ENCODE peak calls at places on chromosome X, in eight cellular contexts. One of them, this sample, is unnamed.
A peak's percentile ranks its signal among the peaks of the same experiment; 100 is the strongest.

GRCh38 chrX:138708268-138708667 is 3.2 kb downstream of the FGF13 start:
- DNase-seq in COR-L47: no peak
- DNase-seq in left ventricle myocardium inferior: no peak
- DNase-seq in NCI-H1694: no peak
- DNase-seq in memory B cell: no peak
- DNase-seq in NCI-H510A treated with DMSO at 0.1 percent for 48 hours: no peak
- DNase-seq in fibroblast of mammary gland: no peak
- DNase-seq in NCI-H1092: no peak
- DNase-seq in this sample: no peak

GRCh38 chrX:138866643-138867042 is 155.1 kb upstream of the FGF13 start:
- DNase-seq in COR-L47: no peak
- DNase-seq in left ventricle myocardium inferior: no peak
- DNase-seq in NCI-H1694: no peak
- DNase-seq in memory B cell: no peak
- DNase-seq in NCI-H510A treated with DMSO at 0.1 percent for 48 hours: no peak
- DNase-seq in fibroblast of mammary gland: no peak
- DNase-seq in NCI-H1092: no peak
- DNase-seq in this sample: no peak

GRCh38 chrX:153645151-153645550 is 1.9 kb upstream of the DUSP9 start:
- DNase-seq in COR-L47: no peak
- DNase-seq in left ventricle myocardium inferior: no peak
- DNase-seq in NCI-H1694: no peak
- DNase-seq in memory B cell: no peak
- DNase-seq in NCI-H510A treated with DMSO at 0.1 percent for 48 hours: no peak
- DNase-seq in fibroblast of mammary gland: no peak
- DNase-seq in NCI-H1092: no peak
- DNase-seq in this sample: no peak

GRCh38 chrX:9356846-9357245 is 108.0 kb upstream of the TBL1X start:
- DNase-seq in COR-L47: no peak
- DNase-seq in left ventricle myocardium inferior: no peak
- DNase-seq in NCI-H1694: no peak
- DNase-seq in memory B cell: no peak
- DNase-seq in NCI-H510A treated with DMSO at 0.1 percent for 48 hours: no peak
- DNase-seq in fibroblast of mammary gland: peak; percentile 58
- DNase-seq in NCI-H1092: no peak
- DNase-seq in this sample: no peak

GRCh38 chrX:154020500-154021115 is 906 bp upstream of the IRAK1 start:
- DNase-seq in COR-L47: no peak
- DNase-seq in left ventricle myocardium inferior: no peak
- DNase-seq in NCI-H1694: no peak
- DNase-seq in memory B cell: no peak
- DNase-seq in NCI-H510A treated with DMSO at 0.1 percent for 48 hours: peak; percentile 4
- DNase-seq in fibroblast of mammary gland: no peak
- DNase-seq in NCI-H1092: no peak
- DNase-seq in this sample: no peak

GRCh38 chrX:49960061-49960460 is 37.7 kb downstream of the CLCN5 start:
- DNase-seq in COR-L47: no peak
- DNase-seq in left ventricle myocardium inferior: no peak
- DNase-seq in NCI-H1694: no peak
- DNase-seq in memory B cell: no peak
- DNase-seq in NCI-H510A treated with DMSO at 0.1 percent for 48 hours: no peak
- DNase-seq in fibroblast of mammary gland: no peak
- DNase-seq in NCI-H1092: no peak
- DNase-seq in this sample: no peak

GRCh38 chrX:69759921-69760625 is 144.2 kb downstream of the EDA start:
- DNase-seq in COR-L47: no peak
- DNase-seq in left ventricle myocardium inferior: no peak
- DNase-seq in NCI-H1694: no peak
- DNase-seq in memory B cell: no peak
- DNase-seq in NCI-H510A treated with DMSO at 0.1 percent for 48 hours: no peak
- DNase-seq in fibroblast of mammary gland: no peak
- DNase-seq in NCI-H1092: no peak
- DNase-seq in this sample: no peak

GRCh38 chrX:63128509-63128908 is 222.6 kb downstream of the SPIN4 start:
- DNase-seq in COR-L47: no peak
- DNase-seq in left ventricle myocardium inferior: no peak
- DNase-seq in NCI-H1694: no peak
- DNase-seq in memory B cell: no peak
- DNase-seq in NCI-H510A treated with DMSO at 0.1 percent for 48 hours: peak; percentile 0
- DNase-seq in fibroblast of mammary gland: peak; percentile 22
- DNase-seq in NCI-H1092: no peak
- DNase-seq in this sample: no peak

GRCh38 chrX:50704360-50704759 is 109.6 kb downstream of the SHROOM4 start:
- DNase-seq in COR-L47: no peak
- DNase-seq in left ventricle myocardium inferior: no peak
- DNase-seq in NCI-H1694: no peak
- DNase-seq in memory B cell: no peak
- DNase-seq in NCI-H510A treated with DMSO at 0.1 percent for 48 hours: no peak
- DNase-seq in fibroblast of mammary gland: peak; percentile 16
- DNase-seq in NCI-H1092: no peak
- DNase-seq in this sample: no peak

This sample was measured in NCI-H146.